ENCODE peak calls at places on chromosome 12, in nine cellular contexts. One of them, this sample, is unnamed.

GRCh38 chr12:76346798-76347420 is 1.3 kb downstream of the BBS10 start:
- DNase-seq in AML-193: peak; percentile 63
- DNase-seq in NCI-H524 treated with DMSO at 0.1 percent for 48 hours: peak; percentile 2
- DNase-seq in SW480: peak; percentile 64
- DNase-seq in osteocyte: no peak
- DNase-seq in CD8-positive, alpha-beta memory T cell: no peak
- DNase-seq in NCI-H1092 treated with DMSO at 0.1 percent for 48 hours: no peak
- DNase-seq in aorta: no peak
- DNase-seq in GM13977: no peak
- DNase-seq in this sample: peak; percentile 50

GRCh38 chr12:52956987-52957386 is 8.1 kb downstream of the KRT18 start:
- DNase-seq in AML-193: no peak
- DNase-seq in NCI-H524 treated with DMSO at 0.1 percent for 48 hours: peak; percentile 77
- DNase-seq in SW480: peak; percentile 64
- DNase-seq in osteocyte: no peak
- DNase-seq in CD8-positive, alpha-beta memory T cell: no peak
- DNase-seq in NCI-H1092 treated with DMSO at 0.1 percent for 48 hours: peak; percentile 17
- DNase-seq in aorta: no peak
- DNase-seq in GM13977: no peak
- DNase-seq in this sample: no peak

GRCh38 chr12:111409403-111410228 is 3.9 kb downstream of the SH2B3 start:
- DNase-seq in AML-193: peak; percentile 30
- DNase-seq in NCI-H524 treated with DMSO at 0.1 percent for 48 hours: no peak
- DNase-seq in SW480: peak; percentile 35
- DNase-seq in osteocyte: peak; percentile 88
- DNase-seq in CD8-positive, alpha-beta memory T cell: peak; percentile 31
- DNase-seq in NCI-H1092 treated with DMSO at 0.1 percent for 48 hours: no peak
- DNase-seq in aorta: peak; percentile 86
- DNase-seq in GM13977: no peak
- DNase-seq in this sample: no peak

GRCh38 chr12:113850309-113851056 is 115.6 kb downstream of the RBM19 start:
- DNase-seq in AML-193: no peak
- DNase-seq in NCI-H524 treated with DMSO at 0.1 percent for 48 hours: no peak
- DNase-seq in SW480: no peak
- DNase-seq in osteocyte: no peak
- DNase-seq in CD8-positive, alpha-beta memory T cell: no peak
- DNase-seq in NCI-H1092 treated with DMSO at 0.1 percent for 48 hours: no peak
- DNase-seq in aorta: peak; percentile 82
- DNase-seq in GM13977: no peak
- DNase-seq in this sample: no peak

GRCh38 chr12:69074559-69075349 is 141.8 kb upstream of the CPM start:
- DNase-seq in AML-193: no peak
- DNase-seq in NCI-H524 treated with DMSO at 0.1 percent for 48 hours: no peak
- DNase-seq in SW480: no peak
- DNase-seq in osteocyte: no peak
- DNase-seq in CD8-positive, alpha-beta memory T cell: no peak
- DNase-seq in NCI-H1092 treated with DMSO at 0.1 percent for 48 hours: no peak
- DNase-seq in aorta: no peak
- DNase-seq in GM13977: no peak
- DNase-seq in this sample: no peak

GRCh38 chr12:64610660-64611429 is 550 bp downstream of the RASSF3 start:
- DNase-seq in AML-193: peak; percentile 38
- DNase-seq in NCI-H524 treated with DMSO at 0.1 percent for 48 hours: no peak
- DNase-seq in SW480: peak; percentile 58
- DNase-seq in osteocyte: peak; percentile 85
- DNase-seq in CD8-positive, alpha-beta memory T cell: peak; percentile 62
- DNase-seq in NCI-H1092 treated with DMSO at 0.1 percent for 48 hours: peak; percentile 27
- DNase-seq in aorta: peak; percentile 88
- DNase-seq in GM13977: peak; percentile 80
- DNase-seq in this sample: peak; percentile 44

GRCh38 chr12:27866382-27867101 is 86.5 kb upstream of the MANSC4 start:
- DNase-seq in AML-193: no peak
- DNase-seq in NCI-H524 treated with DMSO at 0.1 percent for 48 hours: peak; percentile 65
- DNase-seq in SW480: no peak
- DNase-seq in osteocyte: no peak
- DNase-seq in CD8-positive, alpha-beta memory T cell: no peak
- DNase-seq in NCI-H1092 treated with DMSO at 0.1 percent for 48 hours: no peak
- DNase-seq in aorta: no peak
- DNase-seq in GM13977: no peak
- DNase-seq in this sample: no peak

GRCh38 chr12:78241472-78241871 is 410.8 kb downstream of the NAV3 start:
- DNase-seq in AML-193: no peak
- DNase-seq in NCI-H524 treated with DMSO at 0.1 percent for 48 hours: no peak
- DNase-seq in SW480: no peak
- DNase-seq in osteocyte: no peak
- DNase-seq in CD8-positive, alpha-beta memory T cell: no peak
- DNase-seq in NCI-H1092 treated with DMSO at 0.1 percent for 48 hours: peak; percentile 49
- DNase-seq in aorta: no peak
- DNase-seq in GM13977: no peak
- DNase-seq in this sample: no peak

GRCh38 chr12:17239874-17240273 is 633.9 kb upstream of the LMO3 start:
- DNase-seq in AML-193: no peak
- DNase-seq in NCI-H524 treated with DMSO at 0.1 percent for 48 hours: no peak
- DNase-seq in SW480: no peak
- DNase-seq in osteocyte: no peak
- DNase-seq in CD8-positive, alpha-beta memory T cell: no peak
- DNase-seq in NCI-H1092 treated with DMSO at 0.1 percent for 48 hours: no peak
- DNase-seq in aorta: no peak
- DNase-seq in GM13977: no peak
- DNase-seq in this sample: no peak

GRCh38 chr12:56933826-56934625 is at the start of gene SDR9C7:
- DNase-seq in AML-193: no peak
- DNase-seq in NCI-H524 treated with DMSO at 0.1 percent for 48 hours: no peak
- DNase-seq in SW480: no peak
- DNase-seq in osteocyte: peak; percentile 75
- DNase-seq in CD8-positive, alpha-beta memory T cell: no peak
- DNase-seq in NCI-H1092 treated with DMSO at 0.1 percent for 48 hours: no peak
- DNase-seq in aorta: no peak
- DNase-seq in GM13977: no peak
- DNase-seq in this sample: no peak

GRCh38 chr12:49489720-49490119 is 49.1 kb upstream of the KCNH3 start:
- DNase-seq in AML-193: no peak
- DNase-seq in NCI-H524 treated with DMSO at 0.1 percent for 48 hours: no peak
- DNase-seq in SW480: no peak
- DNase-seq in osteocyte: no peak
- DNase-seq in CD8-positive, alpha-beta memory T cell: no peak
- DNase-seq in NCI-H1092 treated with DMSO at 0.1 percent for 48 hours: no peak
- DNase-seq in aorta: no peak
- DNase-seq in GM13977: no peak
- DNase-seq in this sample: no peak

GRCh38 chr12:68158427-68158826 is 1.1 kb downstream of the IFNG start:
- DNase-seq in AML-193: peak; percentile 18
- DNase-seq in NCI-H524 treated with DMSO at 0.1 percent for 48 hours: no peak
- DNase-seq in SW480: peak; percentile 14
- DNase-seq in osteocyte: no peak
- DNase-seq in CD8-positive, alpha-beta memory T cell: no peak
- DNase-seq in NCI-H1092 treated with DMSO at 0.1 percent for 48 hours: no peak
- DNase-seq in aorta: no peak
- DNase-seq in GM13977: peak; percentile 21
- DNase-seq in this sample: no peak

GRCh38 chr12:119592232-119592631 is 1.3 kb upstream of the TMEM233 start:
- DNase-seq in AML-193: no peak
- DNase-seq in NCI-H524 treated with DMSO at 0.1 percent for 48 hours: no peak
- DNase-seq in SW480: no peak
- DNase-seq in osteocyte: no peak
- DNase-seq in CD8-positive, alpha-beta memory T cell: no peak
- DNase-seq in NCI-H1092 treated with DMSO at 0.1 percent for 48 hours: no peak
- DNase-seq in aorta: no peak
- DNase-seq in GM13977: no peak
- DNase-seq in this sample: no peak

GRCh38 chr12:16323010-16323409 is 24.4 kb upstream of the MGST1 start:
- DNase-seq in AML-193: no peak
- DNase-seq in NCI-H524 treated with DMSO at 0.1 percent for 48 hours: no peak
- DNase-seq in SW480: no peak
- DNase-seq in osteocyte: no peak
- DNase-seq in CD8-positive, alpha-beta memory T cell: no peak
- DNase-seq in NCI-H1092 treated with DMSO at 0.1 percent for 48 hours: no peak
- DNase-seq in aorta: no peak
- DNase-seq in GM13977: no peak
- DNase-seq in this sample: no peak

GRCh38 chr12:6097384-6097783 is 27.1 kb downstream of the VWF start:
- DNase-seq in AML-193: no peak
- DNase-seq in NCI-H524 treated with DMSO at 0.1 percent for 48 hours: no peak
- DNase-seq in SW480: no peak
- DNase-seq in osteocyte: no peak
- DNase-seq in CD8-positive, alpha-beta memory T cell: no peak
- DNase-seq in NCI-H1092 treated with DMSO at 0.1 percent for 48 hours: no peak
- DNase-seq in aorta: no peak
- DNase-seq in GM13977: no peak
- DNase-seq in this sample: no peak

GRCh38 chr12:15116073-15116472 is 105.1 kb downstream of the RERG start:
- DNase-seq in AML-193: no peak
- DNase-seq in NCI-H524 treated with DMSO at 0.1 percent for 48 hours: no peak
- DNase-seq in SW480: no peak
- DNase-seq in osteocyte: no peak
- DNase-seq in CD8-positive, alpha-beta memory T cell: no peak
- DNase-seq in NCI-H1092 treated with DMSO at 0.1 percent for 48 hours: no peak
- DNase-seq in aorta: no peak
- DNase-seq in GM13977: no peak
- DNase-seq in this sample: no peak

GRCh38 chr12:76197283-76197682 is 112.8 kb upstream of the NAP1L1 start:
- DNase-seq in AML-193: no peak
- DNase-seq in NCI-H524 treated with DMSO at 0.1 percent for 48 hours: no peak
- DNase-seq in SW480: no peak
- DNase-seq in osteocyte: no peak
- DNase-seq in CD8-positive, alpha-beta memory T cell: no peak
- DNase-seq in NCI-H1092 treated with DMSO at 0.1 percent for 48 hours: no peak
- DNase-seq in aorta: no peak
- DNase-seq in GM13977: no peak
- DNase-seq in this sample: no peak

GRCh38 chr12:64010069-64010686 is 165.7 kb downstream of the SRGAP1 start:
- DNase-seq in AML-193: no peak
- DNase-seq in NCI-H524 treated with DMSO at 0.1 percent for 48 hours: no peak
- DNase-seq in SW480: no peak
- DNase-seq in osteocyte: no peak
- DNase-seq in CD8-positive, alpha-beta memory T cell: no peak
- DNase-seq in NCI-H1092 treated with DMSO at 0.1 percent for 48 hours: no peak
- DNase-seq in aorta: no peak
- DNase-seq in GM13977: no peak
- DNase-seq in this sample: peak; percentile 74

This sample was measured in HepG2.